ENCODE peak calls at places on chromosomes 2 and 18, in six cellular contexts. K is AG08396; A is NCI-H1092 treated with DMSO at 0.1 percent for 48 hours; C is CD4-positive, alpha-beta T cell; M is NCI-H2171 treated with DMSO at 0.1 percent for 48 hours; G is activated CD4-positive, alpha-beta T cell treated with anti-CD3 and anti-CD28 coated beads, Interleukin-2, amount 50 U/mL, for 48 hours. E is an unnamed sample.

GRCh38 chr18:3710712-3711269 is 260.8 kb downstream of the TGIF1 start:
- DNase-seq in K (no peak), A (peak; percentile 16), C (no peak), M (no peak), G (no peak), E (peak; percentile 9)

GRCh38 chr2:85792783-85793441 is 39.1 kb downstream of the ATOH8 start:
- DNase-seq in K (peak; percentile 68), A (no peak), C (no peak), M (peak; percentile 96), G (no peak), E (no peak)

GRCh38 chr2:20143263-20143662 is 81.7 kb downstream of the SDC1 start:
- DNase-seq in K (peak; percentile 36), A (no peak), C (no peak), M (no peak), G (no peak), E (no peak)

GRCh38 chr2:216918088-216918680 is 58.3 kb upstream of the TNP1 start:
- DNase-seq in K (peak; percentile 66), A (no peak), C (no peak), M (peak; percentile 63), G (no peak), E (no peak)

GRCh38 chr2:160246356-160246755 is 46.3 kb upstream of the ITGB6 start:
- DNase-seq in K (no peak), A (no peak), C (no peak), M (no peak), G (no peak), E (no peak)

GRCh38 chr2:50346104-50346503 is 685.8 kb downstream of the NRXN1 start:
- DNase-seq in K (no peak), A (no peak), C (no peak), M (no peak), G (no peak), E (no peak)

GRCh38 chr2:236646871-236647270 is 77.2 kb downstream of the ACKR3 start:
- DNase-seq in K (no peak), A (no peak), C (no peak), M (no peak), G (no peak), E (no peak)

GRCh38 chr2:214881647-214882205 is 72.2 kb upstream of the BARD1 start:
- DNase-seq in K (no peak), A (no peak), C (no peak), M (no peak), G (no peak), E (no peak)

GRCh38 chr2:152558174-152559091 is 158.8 kb downstream of the PRPF40A start:
- DNase-seq in K (peak; percentile 52), A (no peak), C (no peak), M (peak; percentile 83), G (no peak), E (no peak)

GRCh38 chr2:113277474-113278072 is 1.1 kb downstream of the PAX8 start:
- DNase-seq in K (no peak), A (no peak), C (no peak), M (no peak), G (no peak), E (no peak)

GRCh38 chr18:55319517-55319905 is 268.5 kb downstream of the TCF4 start:
- DNase-seq in K (peak; percentile 23), A (peak; percentile 86), C (no peak), M (peak; percentile 47), G (no peak), E (no peak)

GRCh38 chr2:218400167-218400929 is 680 bp downstream of the CTDSP1 start:
- DNase-seq in K (peak; percentile 34), A (no peak), C (peak; percentile 29), M (no peak), G (peak; percentile 42), E (no peak)

GRCh38 chr2:232770207-232770606 is 6.2 kb downstream of the KCNJ13 start:
- DNase-seq in K (no peak), A (no peak), C (no peak), M (no peak), G (no peak), E (no peak)

GRCh38 chr2:70920367-70920715 is 15.4 kb upstream of the ATP6V1B1 start:
- DNase-seq in K (no peak), A (no peak), C (no peak), M (no peak), G (no peak), E (no peak)

GRCh38 chr2:191839918-191840804 is 6.7 kb downstream of the CAVIN2 start:
- DNase-seq in K (no peak), A (no peak), C (no peak), M (no peak), G (no peak), E (no peak)

GRCh38 chr2:85754313-85755095 is 713 bp downstream of the ATOH8 start:
- DNase-seq in K (peak; percentile 63), A (peak; percentile 17), C (no peak), M (peak; percentile 61), G (peak; percentile 21), E (no peak)

GRCh38 chr2:189370719-189371118 is 70.6 kb upstream of the WDR75 start:
- DNase-seq in K (no peak), A (no peak), C (no peak), M (no peak), G (no peak), E (no peak)

GRCh38 chr18:32911660-32912284 is 138.9 kb upstream of the KLHL14 start:
- DNase-seq in K (no peak), A (no peak), C (no peak), M (no peak), G (no peak), E (no peak)

GRCh38 chr18:9434240-9434701 is 41.0 kb upstream of the RALBP1 start:
- DNase-seq in K (no peak), A (no peak), C (no peak), M (peak; percentile 49), G (no peak), E (no peak)

GRCh38 chr2:177998006-177998405 is 74.6 kb downstream of the PDE11A start:
- DNase-seq in K (peak; percentile 29), A (no peak), C (no peak), M (no peak), G (no peak), E (no peak)

GRCh38 chr2:142693171-142693950 is 184.1 kb upstream of the KYNU start:
- DNase-seq in K (no peak), A (no peak), C (no peak), M (no peak), G (no peak), E (no peak)

GRCh38 chr2:133840761-133841160 is 272.5 kb upstream of the NCKAP5 start:
- DNase-seq in K (no peak), A (no peak), C (no peak), M (no peak), G (no peak), E (no peak)

GRCh38 chr2:60741588-60741987 is 14.5 kb upstream of the PAPOLG start:
- DNase-seq in K (no peak), A (no peak), C (no peak), M (no peak), G (no peak), E (no peak)

GRCh38 chr18:43789234-43790000 is 512.1 kb upstream of the SYT4 start:
- DNase-seq in K (no peak), A (peak; percentile 88), C (no peak), M (peak; percentile 14), G (no peak), E (no peak)

GRCh38 chr2:198098918-198099317 is 294.5 kb downstream of the PLCL1 start:
- DNase-seq in K (no peak), A (no peak), C (no peak), M (no peak), G (no peak), E (no peak)

GRCh38 chr2:2640818-2641217 is 309.7 kb upstream of the MYT1L start:
- DNase-seq in K (no peak), A (no peak), C (no peak), M (no peak), G (no peak), E (no peak)

GRCh38 chr2:60469918-60470317 is 83.5 kb downstream of the BCL11A start:
- DNase-seq in K (no peak), A (no peak), C (no peak), M (no peak), G (no peak), E (no peak)

GRCh38 chr18:49486617-49486958 is 446 bp downstream of the C18orf32 start:
- DNase-seq in K (no peak), A (no peak), C (no peak), M (peak; percentile 72), G (no peak), E (no peak)

GRCh38 chr2:157311706-157312105 is 13.9 kb downstream of the ERMN start:
- DNase-seq in K (no peak), A (no peak), C (no peak), M (no peak), G (no peak), E (no peak)

GRCh38 chr2:130351495-130352125 is 4.2 kb upstream of the PTPN18 start:
- DNase-seq in K (no peak), A (no peak), C (no peak), M (no peak), G (no peak), E (no peak)

GRCh38 chr2:23487735-23488492 is 102.9 kb downstream of the KLHL29 start:
- DNase-seq in K (peak; percentile 80), A (no peak), C (no peak), M (no peak), G (peak; percentile 36), E (no peak)

GRCh38 chr2:240928476-240929363 is 22.6 kb downstream of the CROCC2 start:
- DNase-seq in K (no peak), A (no peak), C (no peak), M (no peak), G (no peak), E (no peak)

GRCh38 chr18:70374154-70374553 is 85.3 kb downstream of the SOCS6 start:
- DNase-seq in K (no peak), A (no peak), C (no peak), M (no peak), G (no peak), E (no peak)